ENCODE peak calls at places on chromosome 21, in six cellular contexts. A is stomach, L is suprapubic skin, T is fibroblast of pulmonary artery, U is upper lobe of right lung, Z is lower lobe of right lung. K is an unnamed sample.
A peak's percentile ranks its signal among the peaks of the same experiment; 100 is the strongest.

GRCh38 chr21:29080454-29080930 is 7.0 kb upstream of the CCT8 start:
- DNase-seq in A (no peak), L (no peak), T (no peak), U (no peak), Z (no peak), K (no peak)

GRCh38 chr21:44347911-44348451 is 5.4 kb upstream of the TRPM2 start:
- DNase-seq in A (no peak), L (no peak), T (no peak), U (peak; percentile 85), Z (peak; percentile 79), K (no peak)

GRCh38 chr21:35273331-35273730 is 224.2 kb upstream of the RUNX1 start:
- DNase-seq in A (peak; percentile 52), L (no peak), T (no peak), U (no peak), Z (no peak), K (no peak)

GRCh38 chr21:43323244-43324005 is 103.5 kb downstream of the SIK1 start:
- DNase-seq in A (peak; percentile 93), L (no peak), T (no peak), U (peak; percentile 93), Z (peak; percentile 90), K (no peak)

GRCh38 chr21:20998456-20998789 is 214 bp downstream of the NCAM2 start:
- DNase-seq in A (no peak), L (no peak), T (no peak), U (no peak), Z (no peak), K (no peak)

GRCh38 chr21:31614705-31615104 is 44.8 kb upstream of the SOD1 start:
- DNase-seq in A (no peak), L (no peak), T (no peak), U (no peak), Z (no peak), K (no peak)

GRCh38 chr21:21897275-21897883 is 899.2 kb downstream of the NCAM2 start:
- DNase-seq in A (no peak), L (no peak), T (no peak), U (no peak), Z (no peak), K (no peak)

GRCh38 chr21:17461582-17461981 is 51.3 kb upstream of the CXADR start:
- DNase-seq in A (no peak), L (no peak), T (peak; percentile 71), U (no peak), Z (no peak), K (no peak)

GRCh38 chr21:17732306-17732705 is 86.8 kb downstream of the C21orf91 start:
- DNase-seq in A (no peak), L (no peak), T (peak; percentile 25), U (no peak), Z (no peak), K (no peak)

GRCh38 chr21:44653123-44653522 is 1.3 kb downstream of the KRTAP12-4 start:
- DNase-seq in A (peak; percentile 22), L (no peak), T (no peak), U (no peak), Z (no peak), K (no peak)

GRCh38 chr21:43694437-43695079 is 24.4 kb upstream of the PDXK start:
- DNase-seq in A (no peak), L (no peak), T (no peak), U (peak; percentile 61), Z (peak; percentile 16), K (no peak)

DNA sequence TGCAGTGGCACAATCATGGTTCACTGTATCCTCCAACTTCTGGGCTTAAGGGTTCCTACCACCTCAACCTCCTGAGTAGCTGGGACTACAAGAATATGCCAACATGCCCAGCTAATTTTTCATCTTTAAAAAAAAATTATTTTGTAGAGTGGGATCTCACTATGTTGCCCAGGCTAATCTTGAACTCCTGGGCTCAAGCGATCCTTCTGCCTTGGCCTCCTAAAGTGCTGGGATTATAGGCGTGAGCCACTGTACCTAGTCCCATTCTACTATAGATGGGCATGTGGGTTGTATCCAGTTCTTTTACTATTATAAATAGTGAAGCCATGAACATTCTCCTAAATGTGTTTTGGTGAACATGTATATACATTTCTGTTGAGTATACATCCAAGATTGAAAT is 57.9 kb upstream of the PAXBP1 start:
- DNase-seq in A (no peak), L (no peak), T (no peak), U (no peak), Z (no peak), K (no peak)
- TF ChIP-seq CTCF in A (no peak), L (no peak), T (no peak), U (no peak), Z (no peak), K (no peak)

GRCh38 chr21:39911286-39911685 is 44.0 kb downstream of the PCP4 start:
- DNase-seq in A (no peak), L (no peak), T (no peak), U (no peak), Z (no peak), K (no peak)
- TF ChIP-seq CTCF in A (no peak), L (no peak), T (no peak), U (no peak), Z (no peak), K (no peak)

DNA sequence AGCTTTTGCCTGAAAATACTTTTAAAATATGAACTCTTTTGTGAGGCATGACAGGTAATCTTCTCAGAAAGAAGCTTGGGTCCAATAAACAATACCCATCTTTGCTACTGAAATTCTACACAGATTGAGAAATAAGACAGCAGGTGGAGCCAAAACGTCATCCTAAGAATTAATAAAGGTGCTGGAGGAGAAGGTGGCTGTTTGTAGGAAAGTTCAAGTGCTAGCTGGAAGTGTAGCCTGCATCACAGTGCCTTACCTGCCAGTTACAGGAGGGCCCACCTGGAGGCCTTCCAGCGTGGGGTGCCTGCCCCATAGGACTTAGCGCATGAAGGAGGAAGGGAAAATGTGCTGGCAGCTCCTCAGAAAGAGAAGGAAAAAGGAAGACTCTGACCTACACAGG is 93.7 kb downstream of the TTC3 start:
- DNase-seq in A (no peak), L (no peak), T (peak; percentile 28), U (no peak), Z (no peak), K (no peak)
- TF ChIP-seq CTCF in A (peak; percentile 10), L (no peak), T (no peak), U (peak; percentile 8), Z (no peak), K (no peak)

GRCh38 chr21:46021978-46022544 is 40.5 kb downstream of the COL6A1 start:
- DNase-seq in A (peak; percentile 25), L (peak; percentile 81), T (no peak), U (no peak), Z (no peak), K (no peak)

GRCh38 chr21:46022551-46023107 is 41.1 kb downstream of the COL6A1 start:
- DNase-seq in A (no peak), L (peak; percentile 77), T (no peak), U (no peak), Z (no peak), K (no peak)

GRCh38 chr21:46018615-46019014 is 37.0 kb downstream of the COL6A1 start:
- DNase-seq in A (no peak), L (no peak), T (no peak), U (no peak), Z (no peak), K (no peak)

GRCh38 chr21:46021398-46021797 is 39.8 kb downstream of the COL6A1 start:
- DNase-seq in A (no peak), L (no peak), T (no peak), U (no peak), Z (no peak), K (no peak)

GRCh38 chr21:46020581-46020980 is 39.0 kb downstream of the COL6A1 start:
- DNase-seq in A (no peak), L (no peak), T (no peak), U (no peak), Z (no peak), K (no peak)
- TF ChIP-seq CTCF in A (no peak), L (no peak), T (no peak), U (no peak), Z (no peak), K (no peak)

DNA sequence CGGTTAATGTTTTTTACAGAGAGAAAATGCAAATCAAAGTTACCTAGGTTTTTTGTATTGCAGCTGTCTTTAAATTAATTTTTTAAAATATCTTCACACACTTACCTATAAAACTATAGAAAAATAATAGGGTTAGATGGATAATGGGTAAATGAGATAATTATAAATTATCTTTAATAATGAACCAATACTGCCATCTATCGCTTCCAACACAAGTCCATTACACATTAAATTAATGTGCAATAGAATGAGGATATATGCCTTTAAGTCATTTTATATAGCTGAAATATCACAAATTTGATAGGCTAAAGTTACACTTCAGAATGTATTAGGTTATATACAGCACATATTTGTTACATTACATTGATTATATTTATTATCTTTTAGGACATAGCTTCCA is 2212.8 kb downstream of the MRPL39 start:
- DNase-seq in A (no peak), L (no peak), T (no peak), U (no peak), Z (no peak), K (no peak)
- TF ChIP-seq CTCF in A (no peak), L (no peak), T (no peak), U (no peak), Z (no peak), K (no peak)

K was measured in CD14-positive monocyte.